ENCODE peak calls at places on chromosome 10, in nine cellular contexts. One of them, this sample, is unnamed.

GRCh38 chr10:105837951-105838350 is 1196.9 kb downstream of the SORCS3 start:
- DNase-seq in RWPE1: peak; percentile 16
- DNase-seq in activated CD4-positive, alpha-beta T cell treated with anti-CD3 and anti-CD28 coated beads, Interleukin-2, amount 50 U/mL, for 24 hours: no peak
- DNase-seq in lower lobe of right lung: no peak
- DNase-seq in stimulated activated CD4-positive, alpha-beta T cell treated with anti-CD3 and anti-CD28 coated beads, Interleukin-1b, Interleukin-23, amount 100 ng/mL, for 4 hours: no peak
- DNase-seq in activated naive CD4-positive, alpha-beta T cell: no peak
- DNase-seq in retina: peak; percentile 33
- DNase-seq in brain microvascular endothelial cell: no peak
- DNase-seq in SK-N-MC: no peak
- DNase-seq in this sample: peak; percentile 5

GRCh38 chr10:69332278-69333010 is 54.1 kb downstream of the HK1 start:
- DNase-seq in RWPE1: no peak
- DNase-seq in lower lobe of right lung: no peak
- DNase-seq in SK-N-MC: no peak
- DNase-seq in stimulated activated CD4-positive, alpha-beta T cell treated with anti-CD3 and anti-CD28 coated beads, Interleukin-1b, Interleukin-23, amount 100 ng/mL, for 4 hours: no peak
- DNase-seq in activated CD4-positive, alpha-beta T cell treated with anti-CD3 and anti-CD28 coated beads, Interleukin-2, amount 50 U/mL, for 24 hours: no peak
- DNase-seq in activated naive CD4-positive, alpha-beta T cell: no peak
- DNase-seq in brain microvascular endothelial cell: peak; percentile 74
- DNase-seq in retina: no peak
- DNase-seq in this sample: no peak

GRCh38 chr10:98676895-98677294 is 230.2 kb upstream of the HPS1 start:
- DNase-seq in stimulated activated CD4-positive, alpha-beta T cell treated with anti-CD3 and anti-CD28 coated beads, Interleukin-1b, Interleukin-23, amount 100 ng/mL, for 4 hours: no peak
- DNase-seq in activated naive CD4-positive, alpha-beta T cell: no peak
- DNase-seq in retina: no peak
- DNase-seq in SK-N-MC: no peak
- DNase-seq in brain microvascular endothelial cell: no peak
- DNase-seq in lower lobe of right lung: no peak
- DNase-seq in activated CD4-positive, alpha-beta T cell treated with anti-CD3 and anti-CD28 coated beads, Interleukin-2, amount 50 U/mL, for 24 hours: no peak
- DNase-seq in RWPE1: no peak
- DNase-seq in this sample: peak; percentile 2

GRCh38 chr10:191703-192518 is 56.7 kb downstream of the ZMYND11 start:
- DNase-seq in RWPE1: no peak
- DNase-seq in brain microvascular endothelial cell: peak; percentile 78
- DNase-seq in activated naive CD4-positive, alpha-beta T cell: no peak
- DNase-seq in retina: no peak
- DNase-seq in activated CD4-positive, alpha-beta T cell treated with anti-CD3 and anti-CD28 coated beads, Interleukin-2, amount 50 U/mL, for 24 hours: no peak
- DNase-seq in lower lobe of right lung: no peak
- DNase-seq in stimulated activated CD4-positive, alpha-beta T cell treated with anti-CD3 and anti-CD28 coated beads, Interleukin-1b, Interleukin-23, amount 100 ng/mL, for 4 hours: no peak
- DNase-seq in SK-N-MC: no peak
- DNase-seq in this sample: no peak

GRCh38 chr10:122286872-122287271 is 15.8 kb downstream of the BTBD16 start:
- DNase-seq in RWPE1: peak; percentile 41
- DNase-seq in activated CD4-positive, alpha-beta T cell treated with anti-CD3 and anti-CD28 coated beads, Interleukin-2, amount 50 U/mL, for 24 hours: no peak
- DNase-seq in stimulated activated CD4-positive, alpha-beta T cell treated with anti-CD3 and anti-CD28 coated beads, Interleukin-1b, Interleukin-23, amount 100 ng/mL, for 4 hours: no peak
- DNase-seq in lower lobe of right lung: no peak
- DNase-seq in brain microvascular endothelial cell: peak; percentile 93
- DNase-seq in activated naive CD4-positive, alpha-beta T cell: no peak
- DNase-seq in SK-N-MC: no peak
- DNase-seq in retina: peak; percentile 67
- DNase-seq in this sample: peak; percentile 62

GRCh38 chr10:23439452-23439919 is 611 bp downstream of the OTUD1 start:
- DNase-seq in lower lobe of right lung: no peak
- DNase-seq in activated naive CD4-positive, alpha-beta T cell: peak; percentile 41
- DNase-seq in retina: no peak
- DNase-seq in brain microvascular endothelial cell: no peak
- DNase-seq in SK-N-MC: no peak
- DNase-seq in RWPE1: peak; percentile 34
- DNase-seq in stimulated activated CD4-positive, alpha-beta T cell treated with anti-CD3 and anti-CD28 coated beads, Interleukin-1b, Interleukin-23, amount 100 ng/mL, for 4 hours: no peak
- DNase-seq in activated CD4-positive, alpha-beta T cell treated with anti-CD3 and anti-CD28 coated beads, Interleukin-2, amount 50 U/mL, for 24 hours: no peak
- DNase-seq in this sample: peak; percentile 14

GRCh38 chr10:80122746-80123145 is 9.8 kb upstream of the PLAC9 start:
- DNase-seq in lower lobe of right lung: no peak
- DNase-seq in activated CD4-positive, alpha-beta T cell treated with anti-CD3 and anti-CD28 coated beads, Interleukin-2, amount 50 U/mL, for 24 hours: no peak
- DNase-seq in brain microvascular endothelial cell: no peak
- DNase-seq in activated naive CD4-positive, alpha-beta T cell: no peak
- DNase-seq in stimulated activated CD4-positive, alpha-beta T cell treated with anti-CD3 and anti-CD28 coated beads, Interleukin-1b, Interleukin-23, amount 100 ng/mL, for 4 hours: no peak
- DNase-seq in SK-N-MC: no peak
- DNase-seq in RWPE1: no peak
- DNase-seq in retina: no peak
- DNase-seq in this sample: no peak

GRCh38 chr10:102778781-102779180 is 35.0 kb downstream of the WBP1L start:
- DNase-seq in brain microvascular endothelial cell: no peak
- DNase-seq in retina: no peak
- DNase-seq in SK-N-MC: no peak
- DNase-seq in lower lobe of right lung: no peak
- DNase-seq in stimulated activated CD4-positive, alpha-beta T cell treated with anti-CD3 and anti-CD28 coated beads, Interleukin-1b, Interleukin-23, amount 100 ng/mL, for 4 hours: no peak
- DNase-seq in activated naive CD4-positive, alpha-beta T cell: no peak
- DNase-seq in activated CD4-positive, alpha-beta T cell treated with anti-CD3 and anti-CD28 coated beads, Interleukin-2, amount 50 U/mL, for 24 hours: no peak
- DNase-seq in RWPE1: no peak
- DNase-seq in this sample: no peak

GRCh38 chr10:87761892-87762291 is 56.1 kb downstream of the ATAD1 start:
- DNase-seq in activated CD4-positive, alpha-beta T cell treated with anti-CD3 and anti-CD28 coated beads, Interleukin-2, amount 50 U/mL, for 24 hours: peak; percentile 5
- DNase-seq in brain microvascular endothelial cell: peak; percentile 66
- DNase-seq in stimulated activated CD4-positive, alpha-beta T cell treated with anti-CD3 and anti-CD28 coated beads, Interleukin-1b, Interleukin-23, amount 100 ng/mL, for 4 hours: peak; percentile 1
- DNase-seq in lower lobe of right lung: no peak
- DNase-seq in retina: no peak
- DNase-seq in activated naive CD4-positive, alpha-beta T cell: no peak
- DNase-seq in SK-N-MC: no peak
- DNase-seq in RWPE1: peak; percentile 52
- DNase-seq in this sample: peak; percentile 34

GRCh38 chr10:69466158-69466490 is 14.9 kb downstream of the TSPAN15 start:
- DNase-seq in activated CD4-positive, alpha-beta T cell treated with anti-CD3 and anti-CD28 coated beads, Interleukin-2, amount 50 U/mL, for 24 hours: no peak
- DNase-seq in retina: no peak
- DNase-seq in lower lobe of right lung: no peak
- DNase-seq in stimulated activated CD4-positive, alpha-beta T cell treated with anti-CD3 and anti-CD28 coated beads, Interleukin-1b, Interleukin-23, amount 100 ng/mL, for 4 hours: no peak
- DNase-seq in RWPE1: no peak
- DNase-seq in brain microvascular endothelial cell: no peak
- DNase-seq in activated naive CD4-positive, alpha-beta T cell: no peak
- DNase-seq in SK-N-MC: no peak
- DNase-seq in this sample: no peak

GRCh38 chr10:119803264-119803663 is 69.4 kb downstream of the MCMBP start:
- DNase-seq in activated CD4-positive, alpha-beta T cell treated with anti-CD3 and anti-CD28 coated beads, Interleukin-2, amount 50 U/mL, for 24 hours: no peak
- DNase-seq in retina: no peak
- DNase-seq in lower lobe of right lung: no peak
- DNase-seq in RWPE1: no peak
- DNase-seq in stimulated activated CD4-positive, alpha-beta T cell treated with anti-CD3 and anti-CD28 coated beads, Interleukin-1b, Interleukin-23, amount 100 ng/mL, for 4 hours: no peak
- DNase-seq in activated naive CD4-positive, alpha-beta T cell: no peak
- DNase-seq in SK-N-MC: no peak
- DNase-seq in brain microvascular endothelial cell: peak; percentile 61
- DNase-seq in this sample: no peak

GRCh38 chr10:110074986-110075664 is 67.3 kb downstream of the ADD3 start:
- DNase-seq in activated naive CD4-positive, alpha-beta T cell: no peak
- DNase-seq in stimulated activated CD4-positive, alpha-beta T cell treated with anti-CD3 and anti-CD28 coated beads, Interleukin-1b, Interleukin-23, amount 100 ng/mL, for 4 hours: no peak
- DNase-seq in retina: no peak
- DNase-seq in activated CD4-positive, alpha-beta T cell treated with anti-CD3 and anti-CD28 coated beads, Interleukin-2, amount 50 U/mL, for 24 hours: no peak
- DNase-seq in SK-N-MC: no peak
- DNase-seq in brain microvascular endothelial cell: peak; percentile 84
- DNase-seq in lower lobe of right lung: no peak
- DNase-seq in RWPE1: peak; percentile 45
- DNase-seq in this sample: no peak